ENCODE peak calls at places on chromosome 20, in seven cellular contexts. Q is fibroblast of mammary gland; Z is CD4-positive, alpha-beta T cell; P is foreskin fibroblast; U is astrocyte of the spinal cord; X is A549; F is GM12865. D is an unnamed sample.
A peak's percentile ranks its signal among the peaks of the same experiment; 100 is the strongest.

GRCh38 chr20:44029848-44030230 is 115.2 kb downstream of the TOX2 start:
- DNase-seq in Q (no peak), Z (no peak), P (no peak), U (no peak), X (no peak), F (no peak), D (peak; percentile 15)

GRCh38 chr20:3199976-3200755 is 4.3 kb downstream of the DDRGK1 start:
- DNase-seq in Q (no peak), Z (no peak), P (no peak), U (no peak), X (no peak), F (no peak), D (no peak)

GRCh38 chr20:12573428-12573827 is 435.3 kb upstream of the SPTLC3 start:
- DNase-seq in Q (no peak), Z (no peak), P (no peak), U (no peak), X (no peak), F (no peak), D (no peak)

GRCh38 chr20:46767127-46767761 is 57.8 kb downstream of the SLC2A10 start:
- DNase-seq in Q (peak; percentile 53), Z (no peak), P (peak; percentile 66), U (no peak), X (peak; percentile 61), F (peak; percentile 52), D (peak; percentile 12)

GRCh38 chr20:20143646-20144045 is 91.3 kb downstream of the CFAP61 start:
- DNase-seq in Q (no peak), Z (no peak), P (no peak), U (no peak), X (no peak), F (no peak), D (no peak)

GRCh38 chr20:57650266-57650665 is 30.0 kb upstream of the ZBP1 start:
- DNase-seq in Q (no peak), Z (no peak), P (no peak), U (no peak), X (no peak), F (no peak), D (no peak)

GRCh38 chr20:63943808-63944077 is 12.5 kb downstream of the UCKL1 start:
- DNase-seq in Q (no peak), Z (no peak), P (no peak), U (no peak), X (no peak), F (no peak), D (no peak)

GRCh38 chr20:29878281-29878741 is 1379.2 kb upstream of the DEFB115 start:
- DNase-seq in Q (no peak), Z (no peak), P (no peak), U (no peak), X (peak; percentile 69), F (peak; percentile 11), D (peak; percentile 18)

GRCh38 chr20:5065489-5066383 is 54.0 kb downstream of the PCNA start:
- DNase-seq in Q (peak; percentile 98), Z (no peak), P (peak; percentile 98), U (peak; percentile 94), X (peak; percentile 98), F (no peak), D (no peak)

GRCh38 chr20:25295386-25296093 is 47.7 kb downstream of the PYGB start:
- DNase-seq in Q (no peak), Z (no peak), P (peak; percentile 42), U (no peak), X (no peak), F (no peak), D (no peak)

GRCh38 chr20:63652192-63652980 is 838 bp downstream of the STMN3 start:
- DNase-seq in Q (no peak), Z (no peak), P (peak; percentile 41), U (no peak), X (no peak), F (no peak), D (peak; percentile 74)

GRCh38 chr20:41051426-41051825 is 22.8 kb downstream of the TOP1 start:
- DNase-seq in Q (no peak), Z (no peak), P (no peak), U (no peak), X (no peak), F (no peak), D (no peak)

GRCh38 chr20:19376451-19376971 is 164.1 kb downstream of the SLC24A3 start:
- DNase-seq in Q (no peak), Z (no peak), P (no peak), U (no peak), X (no peak), F (no peak), D (no peak)

GRCh38 chr20:58048096-58048702 is 180.3 kb downstream of the ANKRD60 start:
- DNase-seq in Q (peak; percentile 44), Z (no peak), P (peak; percentile 66), U (peak; percentile 62), X (peak; percentile 39), F (peak; percentile 9), D (no peak)

GRCh38 chr20:47960277-47960676 is 175.0 kb upstream of the SULF2 start:
- DNase-seq in Q (no peak), Z (no peak), P (no peak), U (no peak), X (no peak), F (no peak), D (no peak)

GRCh38 chr20:31560900-31561598 is 44.0 kb upstream of the ID1 start:
- DNase-seq in Q (peak; percentile 98), Z (no peak), P (peak; percentile 97), U (peak; percentile 97), X (peak; percentile 94), F (no peak), D (no peak)

GRCh38 chr20:21189761-21190523 is 64.1 kb downstream of the KIZ start:
- DNase-seq in Q (no peak), Z (no peak), P (no peak), U (no peak), X (no peak), F (no peak), D (no peak)

GRCh38 chr20:48823960-48824497 is 3.8 kb downstream of the PREX1 start:
- DNase-seq in Q (peak; percentile 83), Z (peak; percentile 40), P (peak; percentile 92), U (peak; percentile 81), X (no peak), F (peak; percentile 91), D (peak; percentile 64)

GRCh38 chr20:1300083-1300840 is 28.7 kb downstream of the SDCBP2 start:
- DNase-seq in Q (no peak), Z (no peak), P (no peak), U (no peak), X (no peak), F (no peak), D (no peak)

GRCh38 chr20:8388707-8389106 is 256.6 kb downstream of the PLCB1 start:
- DNase-seq in Q (peak; percentile 26), Z (no peak), P (peak; percentile 26), U (peak; percentile 28), X (no peak), F (no peak), D (no peak)

GRCh38 chr20:5835234-5835845 is 85.1 kb downstream of the SHLD1 start:
- DNase-seq in Q (peak; percentile 77), Z (peak; percentile 32), P (peak; percentile 77), U (peak; percentile 70), X (peak; percentile 54), F (no peak), D (no peak)

GRCh38 chr20:25549866-25550477 is 35.4 kb downstream of the NINL start:
- DNase-seq in Q (peak; percentile 70), Z (no peak), P (peak; percentile 60), U (peak; percentile 36), X (no peak), F (no peak), D (no peak)

GRCh38 chr20:59153832-59154231 is 9.8 kb upstream of the ZNF831 start:
- DNase-seq in Q (no peak), Z (no peak), P (no peak), U (no peak), X (no peak), F (no peak), D (no peak)

GRCh38 chr20:59152559-59153354 is 10.9 kb upstream of the ZNF831 start:
- DNase-seq in Q (no peak), Z (no peak), P (no peak), U (no peak), X (no peak), F (no peak), D (no peak)

GRCh38 chr20:59151820-59152219 is 11.8 kb upstream of the ZNF831 start:
- DNase-seq in Q (no peak), Z (no peak), P (no peak), U (no peak), X (no peak), F (no peak), D (no peak)

GRCh38 chr20:59154317-59155013 is 9.2 kb upstream of the ZNF831 start:
- DNase-seq in Q (no peak), Z (no peak), P (no peak), U (no peak), X (no peak), F (no peak), D (no peak)

GRCh38 chr20:59153355-59153681 is 10.3 kb upstream of the ZNF831 start:
- DNase-seq in Q (no peak), Z (no peak), P (no peak), U (no peak), X (no peak), F (no peak), D (no peak)
- TF ChIP-seq CTCF in Q (no peak), Z (no peak), P (no peak), U (no peak), X (no peak), F (no peak), D (no peak)

GRCh38 chr20:34164569-34164968 is 52.5 kb upstream of the EIF2S2 start:
- DNase-seq in Q (no peak), Z (no peak), P (no peak), U (no peak), X (no peak), F (no peak), D (no peak)
- TF ChIP-seq CTCF in Q (no peak), Z (no peak), P (no peak), U (no peak), X (no peak), F (no peak), D (no peak)

DNA sequence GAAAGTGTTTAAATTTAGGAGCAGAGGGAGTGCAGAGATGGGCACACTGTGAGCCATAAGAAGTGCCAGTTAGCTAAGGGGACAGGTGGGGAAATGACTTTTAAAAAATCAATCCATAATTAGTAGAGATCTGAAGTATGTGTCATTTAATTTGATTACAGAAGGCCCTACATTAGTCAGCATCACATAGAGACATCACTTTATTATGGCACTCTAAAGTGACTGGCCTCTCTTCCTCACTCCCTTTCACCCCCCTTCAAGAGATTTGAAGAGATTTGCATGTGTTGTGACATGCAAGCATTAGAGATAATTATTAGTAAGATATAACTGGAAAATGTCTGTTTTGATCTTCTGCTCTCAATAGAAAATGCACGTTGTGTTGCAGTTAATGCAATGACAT is 86.7 kb downstream of the SLX4IP start:
- DNase-seq in Q (no peak), Z (no peak), P (no peak), U (no peak), X (no peak), F (no peak), D (no peak)
- TF ChIP-seq CTCF in Q (no peak), Z (no peak), P (no peak), U (no peak), X (no peak), F (no peak), D (no peak)

GRCh38 chr20:45325367-45325766 is 17.3 kb upstream of the MATN4 start:
- DNase-seq in Q (no peak), Z (no peak), P (no peak), U (no peak), X (no peak), F (no peak), D (no peak)
- TF ChIP-seq CTCF in Q (no peak), Z (no peak), P (no peak), U (no peak), X (no peak), F (no peak), D (no peak)